ENCODE peak calls at places on chromosomes 16 and 17, in six cellular contexts. One of them, this sample, is unnamed. For H3K4me1 and H3K27me3, the result is how much of the 10 kb centered on the place peaks cover.

GRCh38 chr16:66093217-66093616 is 273.3 kb upstream of the CDH5 start:
- DNase-seq in IMR-90: peak
- DNase-seq in heart right ventricle: no peak
- DNase-seq in left ventricle myocardium inferior: no peak
- DNase-seq in body of pancreas: no peak
- DNase-seq in ovary: no peak
- DNase-seq in this sample: no peak

GRCh38 chr16:86306811-86307517 is 203.4 kb upstream of the FOXF1 start:
- DNase-seq in IMR-90: peak
- DNase-seq in heart right ventricle: no peak
- DNase-seq in left ventricle myocardium inferior: no peak
- DNase-seq in body of pancreas: no peak
- DNase-seq in ovary: no peak
- DNase-seq in this sample: peak

GRCh38 chr16:84718-85452 is 6.9 kb downstream of the MPG start:
- DNase-seq in IMR-90: peak
- DNase-seq in heart right ventricle: no peak
- DNase-seq in left ventricle myocardium inferior: peak
- DNase-seq in body of pancreas: peak
- DNase-seq in ovary: peak
- DNase-seq in this sample: peak

GRCh38 chr16:4945560-4946502 is 8.9 kb upstream of the PPL start:
- DNase-seq in IMR-90: no peak
- DNase-seq in heart right ventricle: peak
- DNase-seq in left ventricle myocardium inferior: peak
- DNase-seq in body of pancreas: peak
- DNase-seq in ovary: peak
- DNase-seq in this sample: peak

GRCh38 chr17:19309701-19310100 is 52.8 kb downstream of the B9D1 start:
- DNase-seq in IMR-90: no peak
- DNase-seq in heart right ventricle: no peak
- DNase-seq in left ventricle myocardium inferior: no peak
- DNase-seq in body of pancreas: no peak
- DNase-seq in ovary: no peak
- DNase-seq in this sample: no peak

GRCh38 chr16:54817940-54818574 is 112.6 kb upstream of the IRX5 start:
- DNase-seq in IMR-90: no peak
- DNase-seq in heart right ventricle: no peak
- DNase-seq in left ventricle myocardium inferior: no peak
- DNase-seq in body of pancreas: no peak
- DNase-seq in ovary: no peak
- DNase-seq in this sample: no peak

GRCh38 chr17:6261496-6261895 is 173.4 kb downstream of the AIPL1 start:
- DNase-seq in IMR-90: no peak
- DNase-seq in heart right ventricle: no peak
- DNase-seq in left ventricle myocardium inferior: no peak
- DNase-seq in body of pancreas: no peak
- DNase-seq in ovary: no peak
- DNase-seq in this sample: no peak

GRCh38 chr17:15290186-15290536 is 25.0 kb upstream of the PMP22 start:
- DNase-seq in IMR-90: no peak
- DNase-seq in heart right ventricle: no peak
- DNase-seq in left ventricle myocardium inferior: no peak
- DNase-seq in body of pancreas: no peak
- DNase-seq in ovary: no peak
- DNase-seq in this sample: no peak

GRCh38 chr17:47276868-47277267 is 23.2 kb downstream of the ITGB3 start:
- DNase-seq in IMR-90: peak
- DNase-seq in heart right ventricle: peak
- DNase-seq in left ventricle myocardium inferior: peak
- DNase-seq in body of pancreas: peak
- DNase-seq in ovary: peak
- DNase-seq in this sample: peak

GRCh38 chr17:28944862-28945741 is 6.2 kb downstream of the PHF12 start:
- DNase-seq in IMR-90: peak
- DNase-seq in heart right ventricle: no peak
- DNase-seq in left ventricle myocardium inferior: no peak
- DNase-seq in body of pancreas: no peak
- DNase-seq in ovary: no peak
- DNase-seq in this sample: peak
- H3K4me1 ChIP-seq in IMR-90: under half
- H3K4me1 ChIP-seq in heart right ventricle: half or more
- H3K4me1 ChIP-seq in left ventricle myocardium inferior: half or more
- H3K4me1 ChIP-seq in body of pancreas: half or more
- H3K4me1 ChIP-seq in ovary: under half
- H3K4me1 ChIP-seq in this sample: under half

GRCh38 chr17:80476877-80477646 is 655 bp upstream of the NPTX1 start:
- DNase-seq in IMR-90: no peak
- DNase-seq in heart right ventricle: no peak
- DNase-seq in left ventricle myocardium inferior: no peak
- DNase-seq in body of pancreas: no peak
- DNase-seq in ovary: no peak
- DNase-seq in this sample: peak
- H3K27me3 ChIP-seq in IMR-90: half or more
- H3K27me3 ChIP-seq in heart right ventricle: half or more
- H3K27me3 ChIP-seq in left ventricle myocardium inferior: half or more
- H3K27me3 ChIP-seq in body of pancreas: under half
- H3K27me3 ChIP-seq in ovary: under half
- H3K27me3 ChIP-seq in this sample: under half

GRCh38 chr17:1942666-1943431 is 82.3 kb downstream of the RTN4RL1 start:
- DNase-seq in IMR-90: no peak
- DNase-seq in heart right ventricle: no peak
- DNase-seq in left ventricle myocardium inferior: no peak
- DNase-seq in body of pancreas: no peak
- DNase-seq in ovary: no peak
- DNase-seq in this sample: no peak
- H3K4me1 ChIP-seq in IMR-90: under half
- H3K4me1 ChIP-seq in heart right ventricle: under half
- H3K4me1 ChIP-seq in left ventricle myocardium inferior: under half
- H3K4me1 ChIP-seq in body of pancreas: under half
- H3K4me1 ChIP-seq in ovary: under half
- H3K4me1 ChIP-seq in this sample: under half

DNA sequence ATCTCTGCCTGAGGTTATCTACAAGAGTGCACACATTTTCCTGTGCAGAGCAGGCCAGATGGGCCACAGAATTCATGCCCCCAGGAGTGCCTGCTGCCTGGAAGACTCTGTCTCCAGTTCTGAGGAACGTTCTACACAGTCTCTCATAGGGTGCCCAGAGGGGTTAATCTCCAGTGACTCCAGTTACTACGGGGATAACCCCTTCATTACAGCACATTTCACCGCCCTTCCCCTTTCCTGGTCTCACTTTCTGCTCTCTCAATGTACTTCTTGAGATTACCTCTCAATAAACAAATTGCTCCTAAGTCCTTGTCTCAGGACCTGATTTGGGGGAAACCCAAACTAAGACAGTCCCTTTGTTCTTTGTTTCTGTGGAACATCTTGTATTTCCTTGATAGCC is 5.7 kb downstream of the CD300H start:
- DNase-seq in IMR-90: no peak
- DNase-seq in heart right ventricle: no peak
- DNase-seq in left ventricle myocardium inferior: no peak
- DNase-seq in body of pancreas: no peak
- DNase-seq in ovary: no peak
- DNase-seq in this sample: no peak
- H3K27me3 ChIP-seq in IMR-90: under half
- H3K27me3 ChIP-seq in heart right ventricle: under half
- H3K27me3 ChIP-seq in left ventricle myocardium inferior: half or more
- H3K27me3 ChIP-seq in body of pancreas: under half
- H3K27me3 ChIP-seq in ovary: under half
- H3K27me3 ChIP-seq in this sample: half or more

This sample was measured in adipocyte.